ENCODE peak calls at places on chromosome 11, in seven cellular contexts. Y is tibial nerve, F is GM06990, K is cardiac muscle cell, C is HCT116, I is astrocyte of the cerebellum, U is body of pancreas. Z is an unnamed sample.

GRCh38 chr11:28209906-28210305 is 101.7 kb downstream of the METTL15 start:
- DNase-seq in C (no peak), U (no peak), I (peak; percentile 12), K (no peak), F (no peak), Y (no peak), Z (no peak)

GRCh38 chr11:85766801-85767200 is 44.1 kb downstream of the SYTL2 start:
- DNase-seq in F (no peak), Y (no peak), U (no peak), I (no peak), C (no peak), K (no peak), Z (no peak)

GRCh38 chr11:363948-364761 is 5.1 kb upstream of the B4GALNT4 start:
- DNase-seq in I (no peak), Y (no peak), U (peak; percentile 69), K (no peak), F (peak; percentile 58), C (peak; percentile 55), Z (no peak)

GRCh38 chr11:44958165-44958564 is 7.5 kb upstream of the TP53I11 start:
- DNase-seq in C (no peak), K (no peak), Y (no peak), I (no peak), F (no peak), U (no peak), Z (no peak)

GRCh38 chr11:102010776-102011500 is 36.3 kb upstream of the CFAP300 start:
- DNase-seq in I (peak; percentile 47), Y (peak; percentile 33), K (peak; percentile 83), F (no peak), C (peak; percentile 73), U (peak; percentile 10), Z (no peak)

GRCh38 chr11:64894070-64894811 is 15.8 kb upstream of the EHD1 start:
- DNase-seq in I (no peak), Y (peak; percentile 68), K (peak; percentile 76), C (no peak), U (peak; percentile 84), F (peak; percentile 78), Z (peak; percentile 95)

GRCh38 chr11:35389897-35390462 is 29.4 kb downstream of the SLC1A2 start:
- DNase-seq in I (no peak), K (no peak), F (peak; percentile 29), Y (no peak), U (peak; percentile 49), C (no peak), Z (no peak)

GRCh38 chr11:34619062-34619516 is 1.8 kb upstream of the EHF start:
- DNase-seq in C (no peak), U (no peak), I (no peak), K (no peak), Y (no peak), F (no peak), Z (no peak)

DNA sequence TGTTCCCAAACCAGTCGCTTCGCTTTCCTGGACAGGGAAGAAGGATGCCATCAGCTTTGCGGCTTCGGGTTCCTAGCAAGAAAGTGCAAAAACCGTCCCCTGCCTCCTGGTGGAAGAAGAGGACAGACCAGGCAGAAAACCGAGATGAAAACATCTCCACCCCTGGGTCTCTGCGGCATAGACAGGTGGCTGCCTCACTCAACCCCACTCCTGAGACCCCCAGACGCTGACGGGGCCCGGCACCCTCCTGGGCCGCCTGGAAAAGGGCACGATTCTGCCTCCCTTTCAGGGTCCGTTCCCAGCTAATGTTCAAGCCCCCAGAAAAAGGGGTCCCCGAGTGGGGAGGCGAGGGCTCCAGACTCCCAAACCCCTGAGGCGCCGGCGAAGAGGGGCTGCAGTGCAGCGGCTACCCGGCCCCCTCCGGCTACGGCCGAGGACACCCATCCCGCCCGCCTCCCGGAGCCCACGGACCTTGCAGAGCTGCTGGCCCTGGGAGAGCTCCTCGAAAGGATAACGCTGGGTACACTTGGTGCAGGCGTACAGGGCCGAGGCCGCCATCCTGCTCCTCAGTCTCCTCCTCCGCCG is 569 bp downstream of the FAM76B start:
- DNase-seq in Y (no peak), K (peak; percentile 41), F (no peak), U (peak; percentile 10), C (no peak), I (peak; percentile 23), Z (no peak)
- TF ChIP-seq CTCF in Y (no peak), K (peak; percentile 27), F (peak; percentile 43), U (no peak), C (peak; percentile 24), I (peak; percentile 57), Z (no peak)

DNA sequence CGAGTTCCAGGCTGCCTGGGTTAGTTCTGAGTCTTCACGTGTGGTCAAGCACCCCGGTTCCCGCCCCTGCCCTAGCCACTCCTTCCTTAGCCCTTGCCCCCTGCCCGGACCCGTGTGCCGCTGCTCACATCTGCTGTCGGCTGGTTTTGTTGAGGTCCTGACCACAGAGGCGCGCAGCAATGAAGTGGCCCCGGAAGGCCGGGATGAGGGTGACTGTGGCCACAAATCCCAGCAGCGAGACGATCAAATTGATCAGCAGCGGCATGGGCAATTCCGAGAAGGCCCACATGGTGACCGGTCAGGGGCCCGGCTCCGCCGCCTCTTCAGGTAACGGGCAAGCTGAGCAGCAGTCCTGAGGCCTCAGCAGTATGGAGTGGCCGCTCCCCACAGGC is 290 bp downstream of the DPAGT1 start:
- DNase-seq in Y (no peak), U (no peak), I (no peak), F (no peak), C (no peak), K (no peak), Z (no peak)
- TF ChIP-seq CTCF in Y (no peak), U (peak; percentile 10), I (no peak), F (peak; percentile 15), C (peak; percentile 15), K (no peak), Z (no peak)

GRCh38 chr11:61815790-61816735 is 740 bp downstream of the FADS1 start:
- DNase-seq in K (peak; percentile 85), C (peak; percentile 27), Y (peak; percentile 44), U (peak; percentile 57), I (no peak), F (peak; percentile 78), Z (no peak)

GRCh38 chr11:61817471-61818202 is 834 bp upstream of the FADS1 start:
- DNase-seq in I (no peak), U (no peak), F (no peak), K (no peak), C (no peak), Y (no peak), Z (no peak)

GRCh38 chr11:61814242-61814957 is 2.4 kb downstream of the FADS1 start:
- DNase-seq in U (peak; percentile 56), K (peak; percentile 36), C (peak; percentile 67), Y (no peak), I (no peak), F (no peak), Z (no peak)

GRCh38 chr11:61814958-61815789 is 1.6 kb downstream of the FADS1 start:
- DNase-seq in F (peak; percentile 93), K (peak; percentile 98), C (peak; percentile 97), I (peak; percentile 80), U (peak; percentile 95), Y (peak; percentile 92), Z (peak; percentile 74)

GRCh38 chr11:61816736-61817455 is at the start of gene FADS1:
- DNase-seq in I (no peak), K (peak; percentile 97), F (peak; percentile 93), U (peak; percentile 92), Y (peak; percentile 83), C (peak; percentile 91), Z (peak; percentile 90)
- TF ChIP-seq CTCF in I (peak; percentile 50), K (peak; percentile 58), F (peak; percentile 79), U (peak; percentile 63), Y (peak; percentile 61), C (peak; percentile 41), Z (peak; percentile 60)

GRCh38 chr11:63747006-63747405 is 21.6 kb downstream of the ZFTA start:
- DNase-seq in U (no peak), F (no peak), C (no peak), Y (no peak), I (no peak), K (no peak), Z (no peak)

GRCh38 chr11:63749624-63750023 is 19.0 kb downstream of the ZFTA start:
- DNase-seq in I (no peak), K (no peak), Y (no peak), C (no peak), F (no peak), U (no peak), Z (no peak)

GRCh38 chr11:63745304-63746170 is 23.0 kb downstream of the ZFTA start:
- DNase-seq in F (no peak), C (no peak), K (peak; percentile 31), I (no peak), Y (no peak), U (no peak), Z (no peak)
- TF ChIP-seq CTCF in F (peak; percentile 26), C (peak; percentile 31), K (peak; percentile 28), I (peak; percentile 27), Y (peak; percentile 18), U (peak; percentile 22), Z (no peak)

DNA sequence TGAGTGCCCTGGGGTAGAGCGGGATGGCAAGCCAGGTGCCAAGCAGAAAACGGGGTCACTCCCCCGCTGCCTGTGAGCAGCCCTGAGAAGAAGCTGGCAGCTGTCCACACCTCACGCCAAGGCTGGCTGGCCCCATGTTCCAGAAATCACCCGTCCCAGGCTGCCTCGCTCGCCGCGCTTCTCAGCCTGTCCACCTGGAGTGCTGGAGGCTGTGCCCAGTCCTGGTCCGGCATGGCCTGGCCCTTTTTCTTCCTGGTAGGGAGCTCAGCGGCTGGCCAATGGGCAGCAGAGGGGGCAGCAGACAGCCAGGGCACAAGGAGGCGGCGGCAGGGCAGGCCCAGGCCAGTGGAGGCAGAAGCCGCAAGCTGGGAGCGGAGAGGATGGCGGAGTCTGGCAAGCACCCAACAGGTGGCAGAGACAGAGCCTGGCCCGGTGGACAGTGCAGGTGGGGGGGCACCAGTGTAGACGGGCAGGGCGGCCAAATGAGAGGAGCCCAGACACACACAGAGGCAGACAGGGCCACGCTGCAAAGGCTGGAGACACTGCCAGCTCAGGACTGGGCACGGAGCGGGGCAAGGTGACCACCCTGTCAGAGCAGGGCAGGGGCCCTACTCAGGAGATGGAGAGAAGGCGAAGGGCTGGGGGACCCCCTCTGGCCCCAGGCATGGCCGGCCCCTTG is 37.2 kb upstream of the TH start:
- DNase-seq in U (peak; percentile 73), Y (peak; percentile 9), K (no peak), F (no peak), C (no peak), I (no peak), Z (no peak)
- TF ChIP-seq CTCF in U (peak; percentile 47), Y (no peak), K (no peak), F (no peak), C (peak; percentile 39), I (no peak), Z (no peak)

DNA sequence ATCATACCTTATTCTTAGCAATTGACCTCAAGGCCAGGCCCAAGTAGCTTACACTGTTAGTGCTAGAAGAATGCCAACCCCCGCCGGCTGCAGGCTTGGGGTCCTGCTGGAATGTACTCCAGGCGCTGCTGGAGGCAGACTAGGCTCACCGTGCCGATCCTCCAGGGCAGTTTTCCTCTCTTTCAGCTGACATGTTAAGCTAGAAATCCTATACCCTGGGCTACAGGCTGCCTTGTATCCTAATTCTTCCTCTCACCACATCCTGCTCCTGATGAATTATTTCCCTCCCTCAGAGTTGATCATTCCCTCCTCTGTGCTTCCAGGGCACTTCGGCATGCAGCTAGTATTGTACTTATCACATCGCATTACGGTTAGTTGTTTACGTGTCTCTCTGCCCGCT is 3.4 kb downstream of the SPTBN2 start:
- DNase-seq in C (no peak), F (no peak), I (no peak), U (no peak), K (peak; percentile 26), Y (no peak), Z (no peak)
- TF ChIP-seq CTCF in C (no peak), F (no peak), I (no peak), U (no peak), K (no peak), Y (no peak), Z (no peak)